ENCODE peak calls at places on chromosomes 4 and X, in four cellular contexts. E is keratinocyte, P is IMR-90, L is K562. K is an unnamed sample. For H3K9me1, the result is how much of the 10 kb centered on the place peaks cover.

GRCh38 chr4:174215936-174216699 is 67.3 kb downstream of the FBXO8 start:
- DNase-seq in E (no peak), P (no peak), L (no peak), K (no peak)

GRCh38 chr4:156103306-156103705 is 149.6 kb upstream of the CTSO start:
- DNase-seq in L (no peak), P (no peak), E (no peak), K (no peak)

GRCh38 chr4:1588306-1588705 is 95.8 kb downstream of the FAM53A start:
- DNase-seq in P (no peak), L (no peak), E (no peak), K (no peak)

GRCh38 chr4:55038176-55038890 is 87.1 kb downstream of the KDR start:
- DNase-seq in P (no peak), L (no peak), E (no peak), K (peak)

GRCh38 chr4:20253799-20254409 is 2.2 kb downstream of the SLIT2 start:
- DNase-seq in L (no peak), E (no peak), P (peak), K (peak)

GRCh38 chrX:149937881-149938426 is 337 bp downstream of the EOLA2 start:
- DNase-seq in L (peak), E (no peak), P (peak), K (no peak)

GRCh38 chr4:80711956-80712355 is 318.6 kb upstream of the BMP3 start:
- DNase-seq in L (no peak), P (peak), E (no peak), K (no peak)

GRCh38 chr4:26787461-26788340 is 72.9 kb upstream of the STIM2 start:
- DNase-seq in E (no peak), L (peak), P (peak), K (peak)

GRCh38 chr4:150949943-150950342 is 65.1 kb downstream of the LRBA start:
- DNase-seq in E (no peak), P (no peak), L (no peak), K (no peak)

GRCh38 chr4:25908491-25908901 is 5.5 kb upstream of the SMIM20 start:
- DNase-seq in E (peak), P (peak), L (no peak), K (peak)

GRCh38 chr4:153468587-153468986 is 2.4 kb downstream of the TMEM131L start:
- DNase-seq in P (no peak), E (no peak), L (no peak), K (no peak)

GRCh38 chrX:56800307-56800706 is 71.3 kb downstream of the NBDY start:
- DNase-seq in P (no peak), E (no peak), L (no peak), K (no peak)

GRCh38 chr4:20305976-20306375 is 54.3 kb downstream of the SLIT2 start:
- DNase-seq in E (no peak), P (peak), L (no peak), K (no peak)

GRCh38 chrX:10741003-10741402 is 120.6 kb upstream of the MID1 start:
- DNase-seq in P (no peak), E (no peak), L (no peak), K (no peak)

GRCh38 chrX:135410861-135411627 is 10.7 kb upstream of the SMIM10L2A start:
- DNase-seq in P (no peak), L (peak), E (no peak), K (no peak)

GRCh38 chrX:10992110-10992509 is 119.0 kb upstream of the HCCS start:
- DNase-seq in P (no peak), E (no peak), L (no peak), K (no peak)

GRCh38 chr4:53900275-53900649 is 164.1 kb downstream of the CHIC2 start:
- DNase-seq in P (no peak), E (no peak), L (no peak), K (no peak)

GRCh38 chr4:41714601-41715000 is 33.9 kb downstream of the PHOX2B start:
- DNase-seq in E (no peak), P (no peak), L (no peak), K (no peak)

GRCh38 chr4:65089666-65090065 is 580.6 kb downstream of the EPHA5 start:
- DNase-seq in P (no peak), L (no peak), E (no peak), K (peak)

GRCh38 chr4:143404555-143404954 is 67.9 kb downstream of the GAB1 start:
- DNase-seq in E (no peak), P (no peak), L (no peak), K (no peak)

GRCh38 chrX:137565921-137566745 is at the start of gene ZIC3:
- DNase-seq in P (no peak), E (no peak), L (no peak), K (peak)

GRCh38 chr4:142452132-142452855 is 393.8 kb downstream of the INPP4B start:
- DNase-seq in L (no peak), E (no peak), P (peak), K (no peak)

GRCh38 chr4:105603158-105603557 is 50.7 kb downstream of the ARHGEF38 start:
- DNase-seq in L (no peak), E (no peak), P (no peak), K (no peak)

GRCh38 chr4:42720514-42720913 is 63.6 kb upstream of the ATP8A1 start:
- DNase-seq in E (no peak), L (no peak), P (no peak), K (no peak)

GRCh38 chrX:108268434-108269080 is 169.7 kb downstream of the COL4A6 start:
- DNase-seq in E (no peak), L (no peak), P (no peak), K (peak)

GRCh38 chr4:138669479-138670165 is 346.0 kb upstream of the NOCT start:
- DNase-seq in P (peak), E (no peak), L (no peak), K (no peak)

GRCh38 chr4:15444276-15444675 is 16.4 kb downstream of the C1QTNF7 start:
- DNase-seq in L (no peak), P (no peak), E (no peak), K (no peak)

GRCh38 chr4:119729815-119730643 is 101.4 kb upstream of the PDE5A start:
- DNase-seq in E (no peak), L (peak), P (peak), K (peak)

GRCh38 chr4:100286601-100287000 is 96.3 kb upstream of the DDIT4L start:
- DNase-seq in P (no peak), L (no peak), E (no peak), K (no peak)

GRCh38 chr4:164956766-164957643 is 20.5 kb downstream of the TRIM61 start:
- DNase-seq in P (peak), E (peak), L (peak), K (peak)

GRCh38 chr4:56460085-56460484 is 7.3 kb upstream of the SRP72 start:
- DNase-seq in L (no peak), P (no peak), E (no peak), K (no peak)

GRCh38 chrX:12118134-12118533 is 20.1 kb upstream of the FRMPD4 start:
- DNase-seq in L (no peak), P (peak), E (no peak), K (no peak)

GRCh38 chr4:16794816-16795445 is 103.5 kb downstream of the LDB2 start:
- DNase-seq in L (peak), P (peak), E (no peak), K (peak)

GRCh38 chrX:77793950-77794349 is 7.9 kb upstream of the ATRX start:
- DNase-seq in E (no peak), P (no peak), L (no peak), K (no peak)

GRCh38 chr4:44479731-44480130 is 31.1 kb upstream of the KCTD8 start:
- DNase-seq in E (no peak), P (no peak), L (no peak), K (no peak)

GRCh38 chr4:89427765-89428164 is 120.2 kb upstream of the GPRIN3 start:
- DNase-seq in E (no peak), P (no peak), L (no peak), K (peak)
- H3K9me1 ChIP-seq in E (under half), P (under half), L (under half), K (under half)

GRCh38 chr4:8236141-8236919 is 33.2 kb upstream of the HTRA3 start:
- DNase-seq in P (no peak), E (no peak), L (peak), K (no peak)
- TF ChIP-seq CTCF in P (no peak), E (no peak), L (peak), K (no peak)

DNA sequence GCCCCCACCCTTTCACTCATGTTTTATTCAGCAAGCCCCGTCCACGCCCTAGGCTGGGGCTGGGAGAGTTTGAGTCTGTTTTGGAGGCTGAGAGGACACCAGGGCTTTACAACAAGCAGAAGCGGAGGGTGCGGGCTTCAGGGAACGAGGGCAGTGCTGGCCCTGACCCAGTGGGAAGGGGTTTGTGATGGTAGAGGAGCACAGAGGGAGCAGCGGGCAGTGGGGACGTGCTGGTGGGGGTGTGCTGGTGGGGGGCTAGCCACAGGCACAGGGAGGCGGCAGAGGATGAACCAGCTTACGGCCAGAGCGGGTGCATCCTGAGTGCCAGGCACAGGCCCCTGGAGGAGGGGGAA is 26.4 kb downstream of the NSG1 start:
- DNase-seq in P (no peak), L (no peak), E (no peak), K (no peak)
- H3K9me1 ChIP-seq in P (under half), L (under half), E (under half), K (under half)

GRCh38 chrX:39133971-39134370 is 332.7 kb downstream of the MID1IP1 start:
- DNase-seq in E (no peak), L (peak), P (no peak), K (no peak)
- TF ChIP-seq CTCF in E (peak), L (peak), P (no peak), K (no peak)

GRCh38 chrX:140505421-140506337 is 810 bp upstream of the SOX3 start:
- DNase-seq in P (no peak), L (no peak), E (no peak), K (no peak)
- H3K9me1 ChIP-seq in P (under half), L (under half), E (under half), K (under half)